ENCODE peak calls at places on chromosomes 2 and 18, in eight cellular contexts. One of them, this sample, is unnamed.

GRCh38 chr18:47912343-47912742 is 18.1 kb downstream of the SMAD2 start:
- DNase-seq in IMR-90: no peak
- DNase-seq in osteoblast: peak; percentile 47
- DNase-seq in astrocyte: no peak
- DNase-seq in K562: no peak
- DNase-seq in HepG2: no peak
- DNase-seq in fibroblast of lung: no peak
- DNase-seq in MM.1S: no peak
- DNase-seq in this sample: no peak

GRCh38 chr18:63152096-63152495 is 167.5 kb downstream of the BCL2 start:
- DNase-seq in MM.1S: no peak
- DNase-seq in astrocyte: no peak
- DNase-seq in HepG2: no peak
- DNase-seq in fibroblast of lung: no peak
- DNase-seq in IMR-90: no peak
- DNase-seq in osteoblast: no peak
- DNase-seq in K562: no peak
- DNase-seq in this sample: no peak

GRCh38 chr18:66560092-66560491 is 43.8 kb downstream of the CDH19 start:
- DNase-seq in astrocyte: peak; percentile 6
- DNase-seq in MM.1S: peak; percentile 43
- DNase-seq in osteoblast: no peak
- DNase-seq in fibroblast of lung: peak; percentile 19
- DNase-seq in IMR-90: no peak
- DNase-seq in HepG2: peak; percentile 34
- DNase-seq in K562: no peak
- DNase-seq in this sample: no peak

GRCh38 chr2:1625281-1626001 is 118.9 kb downstream of the PXDN start:
- DNase-seq in MM.1S: no peak
- DNase-seq in HepG2: no peak
- DNase-seq in IMR-90: peak; percentile 82
- DNase-seq in osteoblast: peak; percentile 87
- DNase-seq in fibroblast of lung: peak; percentile 72
- DNase-seq in K562: no peak
- DNase-seq in astrocyte: peak; percentile 90
- DNase-seq in this sample: no peak

GRCh38 chr2:43611987-43612894 is 16.4 kb upstream of the THADA start:
- DNase-seq in fibroblast of lung: peak; percentile 84
- DNase-seq in astrocyte: peak; percentile 44
- DNase-seq in IMR-90: peak; percentile 76
- DNase-seq in osteoblast: peak; percentile 32
- DNase-seq in HepG2: peak; percentile 73
- DNase-seq in K562: peak; percentile 75
- DNase-seq in MM.1S: peak; percentile 81
- DNase-seq in this sample: peak; percentile 73

GRCh38 chr2:120231564-120231973 is 8.4 kb upstream of the TMEM185B start:
- DNase-seq in K562: no peak
- DNase-seq in IMR-90: no peak
- DNase-seq in osteoblast: no peak
- DNase-seq in HepG2: no peak
- DNase-seq in MM.1S: no peak
- DNase-seq in fibroblast of lung: no peak
- DNase-seq in astrocyte: no peak
- DNase-seq in this sample: peak; percentile 23

GRCh38 chr2:38178556-38179419 is 102.8 kb upstream of the CYP1B1 start:
- DNase-seq in fibroblast of lung: peak; percentile 80
- DNase-seq in K562: no peak
- DNase-seq in osteoblast: no peak
- DNase-seq in HepG2: no peak
- DNase-seq in astrocyte: peak; percentile 90
- DNase-seq in MM.1S: no peak
- DNase-seq in IMR-90: peak; percentile 68
- DNase-seq in this sample: no peak

GRCh38 chr2:119683717-119684443 is 4.9 kb downstream of the TMEM177 start:
- DNase-seq in HepG2: no peak
- DNase-seq in fibroblast of lung: peak; percentile 23
- DNase-seq in MM.1S: no peak
- DNase-seq in K562: peak; percentile 32
- DNase-seq in osteoblast: peak; percentile 94
- DNase-seq in astrocyte: peak; percentile 51
- DNase-seq in IMR-90: peak; percentile 28
- DNase-seq in this sample: no peak

GRCh38 chr2:230124792-230125452 is 56.2 kb upstream of the SLC16A14 start:
- DNase-seq in K562: no peak
- DNase-seq in astrocyte: no peak
- DNase-seq in MM.1S: no peak
- DNase-seq in osteoblast: no peak
- DNase-seq in IMR-90: no peak
- DNase-seq in fibroblast of lung: no peak
- DNase-seq in HepG2: no peak
- DNase-seq in this sample: no peak

DNA sequence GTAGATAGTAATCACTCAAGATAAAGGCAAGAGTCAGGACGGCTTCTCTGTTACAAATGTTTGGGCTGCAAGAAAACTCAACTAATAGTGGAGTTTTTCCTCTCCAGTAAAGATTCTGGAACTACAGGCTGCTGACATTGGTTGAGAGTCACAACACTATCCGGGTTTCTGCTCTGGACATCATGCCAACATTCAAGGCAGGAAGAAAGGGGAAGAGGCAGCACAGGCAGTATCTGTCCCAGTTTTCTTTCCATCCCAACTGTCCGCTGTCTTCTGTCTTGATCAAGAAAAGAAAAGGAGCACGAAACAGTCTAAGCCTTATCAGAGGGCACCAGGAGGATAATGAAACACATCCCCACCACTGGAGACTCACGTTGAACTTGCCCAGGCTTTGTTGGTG is 132.1 kb downstream of the MAIP1 start:
- DNase-seq in K562: no peak
- DNase-seq in astrocyte: no peak
- DNase-seq in fibroblast of lung: no peak
- DNase-seq in MM.1S: no peak
- DNase-seq in HepG2: no peak
- DNase-seq in osteoblast: no peak
- DNase-seq in IMR-90: no peak
- DNase-seq in this sample: no peak
- H2AFZ ChIP-seq in K562: no peak overlapping the region
- H2AFZ ChIP-seq in astrocyte: no peak overlapping the region
- H2AFZ ChIP-seq in fibroblast of lung: no peak overlapping the region
- H2AFZ ChIP-seq in MM.1S: no peak overlapping the region
- H2AFZ ChIP-seq in HepG2: no peak overlapping the region
- H2AFZ ChIP-seq in osteoblast: no peak overlapping the region
- H2AFZ ChIP-seq in IMR-90: no peak overlapping the region
- H2AFZ ChIP-seq in this sample: no peak overlapping the region

GRCh38 chr2:197307933-197308521 is 2.6 kb downstream of the ANKRD44 start:
- DNase-seq in MM.1S: no peak
- DNase-seq in fibroblast of lung: no peak
- DNase-seq in osteoblast: no peak
- DNase-seq in HepG2: no peak
- DNase-seq in K562: no peak
- DNase-seq in astrocyte: no peak
- DNase-seq in IMR-90: no peak
- DNase-seq in this sample: peak; percentile 48

GRCh38 chr2:197304556-197305011 is 6.0 kb downstream of the ANKRD44 start:
- DNase-seq in fibroblast of lung: no peak
- DNase-seq in IMR-90: no peak
- DNase-seq in MM.1S: no peak
- DNase-seq in K562: no peak
- DNase-seq in HepG2: no peak
- DNase-seq in astrocyte: no peak
- DNase-seq in osteoblast: no peak
- DNase-seq in this sample: peak; percentile 26

GRCh38 chr2:197306691-197307030 is 3.9 kb downstream of the ANKRD44 start:
- DNase-seq in astrocyte: no peak
- DNase-seq in HepG2: no peak
- DNase-seq in IMR-90: no peak
- DNase-seq in K562: no peak
- DNase-seq in MM.1S: peak; percentile 49
- DNase-seq in osteoblast: peak; percentile 79
- DNase-seq in fibroblast of lung: no peak
- DNase-seq in this sample: peak; percentile 69

GRCh38 chr2:197307236-197307932 is 3.2 kb downstream of the ANKRD44 start:
- DNase-seq in K562: no peak
- DNase-seq in fibroblast of lung: no peak
- DNase-seq in osteoblast: no peak
- DNase-seq in HepG2: no peak
- DNase-seq in IMR-90: no peak
- DNase-seq in MM.1S: no peak
- DNase-seq in astrocyte: no peak
- DNase-seq in this sample: peak; percentile 69

GRCh38 chr2:197306024-197306690 is 4.4 kb downstream of the ANKRD44 start:
- DNase-seq in osteoblast: no peak
- DNase-seq in MM.1S: no peak
- DNase-seq in K562: no peak
- DNase-seq in astrocyte: no peak
- DNase-seq in IMR-90: no peak
- DNase-seq in fibroblast of lung: no peak
- DNase-seq in HepG2: no peak
- DNase-seq in this sample: peak; percentile 63
- H3K4me1 ChIP-seq in osteoblast: peaks cover 3% of the 10 kb centered on the region
- H3K4me1 ChIP-seq in MM.1S: peaks cover 64% of the 10 kb centered on the region
- H3K4me1 ChIP-seq in K562: no peaks in the 10 kb centered on the region
- H3K4me1 ChIP-seq in astrocyte: peaks cover 7% of the 10 kb centered on the region
- H3K4me1 ChIP-seq in IMR-90: peaks cover 4% of the 10 kb centered on the region
- H3K4me1 ChIP-seq in fibroblast of lung: peaks cover 2% of the 10 kb centered on the region
- H3K4me1 ChIP-seq in HepG2: peaks cover 7% of the 10 kb centered on the region
- H3K4me1 ChIP-seq in this sample: peaks cover 81% of the 10 kb centered on the region

DNA sequence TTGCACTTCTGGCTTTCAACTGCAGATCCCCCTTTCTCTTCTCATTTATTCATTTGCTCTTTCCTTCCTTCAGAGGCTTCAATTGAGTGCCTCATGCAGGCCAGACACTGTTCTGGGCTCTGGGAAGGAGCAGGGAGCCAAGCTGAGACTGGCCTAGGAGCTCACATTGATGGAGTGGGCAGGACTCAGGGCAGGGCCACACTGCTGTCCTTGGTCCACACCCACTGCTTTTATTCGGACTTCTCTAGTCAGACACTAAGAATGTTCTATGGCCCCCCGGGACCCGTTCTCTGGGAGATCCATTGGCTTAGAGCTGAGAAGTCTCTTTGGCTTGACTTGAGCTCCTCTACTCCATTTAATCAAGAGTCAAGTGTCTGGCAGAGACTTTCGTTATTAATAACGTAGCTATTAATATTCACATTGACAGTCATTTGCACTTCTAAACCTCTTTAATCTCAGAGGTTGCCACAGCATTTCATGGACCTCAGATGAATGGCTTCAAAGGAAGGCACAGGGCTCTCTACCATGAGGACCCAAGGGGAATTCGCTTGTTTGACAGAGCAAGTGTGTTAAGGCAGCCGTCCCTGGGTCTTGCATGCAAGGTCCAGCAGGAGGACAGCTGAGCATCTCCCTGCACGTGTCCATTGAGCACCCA is 20.1 kb downstream of the SH3RF3 start:
- DNase-seq in fibroblast of lung: no peak
- DNase-seq in astrocyte: no peak
- DNase-seq in osteoblast: no peak
- DNase-seq in K562: no peak
- DNase-seq in MM.1S: no peak
- DNase-seq in IMR-90: no peak
- DNase-seq in HepG2: no peak
- DNase-seq in this sample: no peak
- H2AFZ ChIP-seq in fibroblast of lung: no peak overlapping the region
- H2AFZ ChIP-seq in astrocyte: no peak overlapping the region
- H2AFZ ChIP-seq in osteoblast: no peak overlapping the region
- H2AFZ ChIP-seq in K562: no peak overlapping the region
- H2AFZ ChIP-seq in MM.1S: no peak overlapping the region
- H2AFZ ChIP-seq in IMR-90: no peak overlapping the region
- H2AFZ ChIP-seq in HepG2: no peak overlapping the region
- H2AFZ ChIP-seq in this sample: no peak overlapping the region

GRCh38 chr2:167592441-167592840 is 655.0 kb downstream of the STK39 start:
- DNase-seq in K562: no peak
- DNase-seq in fibroblast of lung: no peak
- DNase-seq in HepG2: no peak
- DNase-seq in astrocyte: no peak
- DNase-seq in IMR-90: no peak
- DNase-seq in osteoblast: no peak
- DNase-seq in MM.1S: no peak
- DNase-seq in this sample: no peak
- H3K4me1 ChIP-seq in K562: no peaks in the 10 kb centered on the region
- H3K4me1 ChIP-seq in fibroblast of lung: no peaks in the 10 kb centered on the region
- H3K4me1 ChIP-seq in HepG2: no peaks in the 10 kb centered on the region
- H3K4me1 ChIP-seq in astrocyte: no peaks in the 10 kb centered on the region
- H3K4me1 ChIP-seq in IMR-90: no peaks in the 10 kb centered on the region
- H3K4me1 ChIP-seq in osteoblast: no peaks in the 10 kb centered on the region
- H3K4me1 ChIP-seq in MM.1S: no peaks in the 10 kb centered on the region
- H3K4me1 ChIP-seq in this sample: no peaks in the 10 kb centered on the region

DNA sequence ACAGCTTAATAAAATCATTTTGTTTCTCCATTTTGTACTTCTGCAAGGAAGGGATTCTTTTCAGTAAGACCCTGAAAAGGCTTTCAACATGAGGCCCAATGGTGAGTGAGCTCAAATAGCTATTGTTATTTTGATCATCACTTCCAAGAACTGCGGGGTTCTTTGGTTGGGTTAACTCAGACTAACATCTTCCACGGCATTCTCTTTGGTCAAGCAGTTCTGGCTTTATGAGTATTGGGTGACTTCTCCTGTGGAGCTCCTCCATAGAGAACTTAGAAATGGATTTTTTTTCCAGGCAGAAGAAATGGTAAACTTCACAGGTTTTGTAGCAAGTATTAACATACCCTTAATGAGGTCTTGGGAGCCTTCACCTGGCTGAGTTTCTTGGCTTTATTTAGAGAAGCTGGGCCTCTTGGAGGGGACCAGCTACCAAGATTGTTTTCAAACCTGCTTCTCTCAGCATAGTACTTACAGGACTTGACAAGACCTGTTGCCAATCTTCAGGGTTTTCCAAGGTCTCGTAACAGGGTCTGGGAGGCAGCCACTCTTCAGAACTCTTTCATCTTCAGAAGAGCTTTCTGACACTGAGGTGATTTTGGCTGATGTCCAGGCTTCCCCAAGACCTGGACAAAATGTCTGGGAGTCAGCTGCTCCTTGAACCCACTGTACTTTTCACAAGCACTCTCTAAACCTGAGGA is 353.2 kb upstream of the ETAA1 start:
- DNase-seq in fibroblast of lung: no peak
- DNase-seq in K562: no peak
- DNase-seq in MM.1S: no peak
- DNase-seq in osteoblast: no peak
- DNase-seq in IMR-90: no peak
- DNase-seq in astrocyte: no peak
- DNase-seq in HepG2: no peak
- DNase-seq in this sample: no peak
- H2AFZ ChIP-seq in fibroblast of lung: no peak overlapping the region
- H2AFZ ChIP-seq in K562: no peak overlapping the region
- H2AFZ ChIP-seq in MM.1S: no peak overlapping the region
- H2AFZ ChIP-seq in osteoblast: no peak overlapping the region
- H2AFZ ChIP-seq in IMR-90: no peak overlapping the region
- H2AFZ ChIP-seq in astrocyte: no peak overlapping the region
- H2AFZ ChIP-seq in HepG2: no peak overlapping the region
- H2AFZ ChIP-seq in this sample: no peak overlapping the region

GRCh38 chr2:10286216-10287037 is 16.3 kb upstream of the HPCAL1 start:
- DNase-seq in astrocyte: no peak
- DNase-seq in HepG2: no peak
- DNase-seq in fibroblast of lung: no peak
- DNase-seq in K562: no peak
- DNase-seq in IMR-90: no peak
- DNase-seq in osteoblast: peak; percentile 42
- DNase-seq in MM.1S: no peak
- DNase-seq in this sample: no peak
- H3K4me1 ChIP-seq in astrocyte: peaks cover 46% of the 10 kb centered on the region
- H3K4me1 ChIP-seq in HepG2: peaks cover 48% of the 10 kb centered on the region
- H3K4me1 ChIP-seq in fibroblast of lung: peaks cover 16% of the 10 kb centered on the region
- H3K4me1 ChIP-seq in K562: peaks cover 33% of the 10 kb centered on the region
- H3K4me1 ChIP-seq in IMR-90: peaks cover 27% of the 10 kb centered on the region
- H3K4me1 ChIP-seq in osteoblast: peaks cover 58% of the 10 kb centered on the region
- H3K4me1 ChIP-seq in MM.1S: no peaks in the 10 kb centered on the region
- H3K4me1 ChIP-seq in this sample: peaks cover 10% of the 10 kb centered on the region

This sample was measured in OCI-LY7.